ENCODE peak calls at places on chromosomes 6 and 20, in seven cellular contexts. N, A, T, Q, R, K and G are unnamed samples. For H3K27me3, the result is how much of the 10 kb centered on the place peaks cover.

GRCh38 chr6:105301072-105301503 is 101.8 kb downstream of the PREP start:
- DNase-seq in N (no peak), A (peak), T (no peak), Q (no peak), R (peak), K (no peak), G (no peak)

GRCh38 chr6:12653396-12653910 is 63.1 kb upstream of the PHACTR1 start:
- DNase-seq in N (no peak), A (peak), T (no peak), Q (no peak), R (no peak), K (no peak), G (no peak)

GRCh38 chr20:47708140-47708807 is 77.0 kb downstream of the SULF2 start:
- DNase-seq in N (no peak), A (no peak), T (no peak), Q (no peak), R (no peak), K (no peak), G (no peak)

GRCh38 chr6:3085074-3085473 is 16.8 kb downstream of the RIPK1 start:
- DNase-seq in N (no peak), A (no peak), T (no peak), Q (no peak), R (no peak), K (no peak), G (no peak)

GRCh38 chr6:33694401-33694931 is 17.0 kb downstream of the UQCC2 start:
- DNase-seq in N (no peak), A (peak), T (no peak), Q (peak), R (peak), K (no peak), G (no peak)

GRCh38 chr6:150868759-150869158 is 3.3 kb downstream of the MTHFD1L start:
- DNase-seq in N (no peak), A (no peak), T (no peak), Q (no peak), R (no peak), K (no peak), G (no peak)

GRCh38 chr6:38528196-38528965 is 111.3 kb downstream of the BTBD9 start:
- DNase-seq in N (no peak), A (peak), T (no peak), Q (no peak), R (no peak), K (no peak), G (no peak)

GRCh38 chr20:11234181-11234969 is 560.6 kb upstream of the JAG1 start:
- DNase-seq in N (no peak), A (no peak), T (no peak), Q (no peak), R (no peak), K (no peak), G (no peak)

GRCh38 chr20:61646986-61647385 is 394.9 kb downstream of the CDH4 start:
- DNase-seq in N (no peak), A (no peak), T (no peak), Q (no peak), R (no peak), K (no peak), G (no peak)

GRCh38 chr20:25274481-25274880 is 26.6 kb downstream of the PYGB start:
- DNase-seq in N (peak), A (no peak), T (peak), Q (no peak), R (no peak), K (peak), G (no peak)

GRCh38 chr6:89763550-89763949 is 56.0 kb downstream of the MDN1 start:
- DNase-seq in N (no peak), A (peak), T (no peak), Q (no peak), R (no peak), K (no peak), G (no peak)

GRCh38 chr6:67717281-67717680 is 917.8 kb upstream of the ADGRB3 start:
- DNase-seq in N (no peak), A (peak), T (no peak), Q (peak), R (no peak), K (no peak), G (no peak)

GRCh38 chr6:125867483-125867935 is 76.7 kb downstream of the NCOA7 start:
- DNase-seq in N (peak), A (peak), T (no peak), Q (no peak), R (no peak), K (no peak), G (peak)

GRCh38 chr6:119234457-119234856 is 115.1 kb downstream of the MAN1A1 start:
- DNase-seq in N (no peak), A (no peak), T (no peak), Q (no peak), R (no peak), K (no peak), G (no peak)

GRCh38 chr6:152129606-152130249 is 322.2 kb downstream of the ESR1 start:
- DNase-seq in N (no peak), A (no peak), T (no peak), Q (no peak), R (no peak), K (peak), G (no peak)

GRCh38 chr6:110654096-110654820 is 161.0 kb downstream of the CDK19 start:
- DNase-seq in N (no peak), A (no peak), T (no peak), Q (no peak), R (no peak), K (no peak), G (no peak)

GRCh38 chr20:20489623-20490341 is 121.9 kb downstream of the INSM1 start:
- DNase-seq in N (no peak), A (peak), T (no peak), Q (no peak), R (peak), K (no peak), G (no peak)

GRCh38 chr20:61803903-61804804 is 261.5 kb downstream of the TAF4 start:
- DNase-seq in N (peak), A (peak), T (no peak), Q (no peak), R (no peak), K (peak), G (no peak)

GRCh38 chr6:36791553-36792171 is 47.6 kb downstream of the CPNE5 start:
- DNase-seq in N (no peak), A (no peak), T (no peak), Q (no peak), R (no peak), K (no peak), G (no peak)

GRCh38 chr20:58524814-58525213 is 9.6 kb upstream of the APCDD1L start:
- DNase-seq in N (no peak), A (peak), T (no peak), Q (no peak), R (no peak), K (no peak), G (peak)

GRCh38 chr6:2542858-2543218 is 207.9 kb downstream of the MYLK4 start:
- DNase-seq in N (no peak), A (peak), T (no peak), Q (peak), R (no peak), K (no peak), G (peak)

GRCh38 chr6:3385660-3386151 is 71.1 kb downstream of the SLC22A23 start:
- DNase-seq in N (no peak), A (peak), T (no peak), Q (no peak), R (no peak), K (no peak), G (no peak)

GRCh38 chr20:50003253-50003656 is 20.5 kb downstream of the SNAI1 start:
- DNase-seq in N (no peak), A (peak), T (no peak), Q (peak), R (no peak), K (no peak), G (peak)

GRCh38 chr6:170279426-170279825 is 11.5 kb downstream of the DLL1 start:
- DNase-seq in N (no peak), A (no peak), T (no peak), Q (no peak), R (no peak), K (no peak), G (no peak)

GRCh38 chr6:94270040-94270689 is 850.8 kb upstream of the EPHA7 start:
- DNase-seq in N (no peak), A (no peak), T (no peak), Q (no peak), R (peak), K (no peak), G (no peak)

GRCh38 chr6:3247255-3248146 is 11.2 kb upstream of the PSMG4 start:
- DNase-seq in N (no peak), A (peak), T (peak), Q (peak), R (no peak), K (no peak), G (peak)

GRCh38 chr6:51093899-51094665 is 275.4 kb downstream of the TFAP2B start:
- DNase-seq in N (no peak), A (no peak), T (no peak), Q (no peak), R (no peak), K (no peak), G (no peak)

GRCh38 chr6:48474764-48475674 is 364.0 kb upstream of the PTCHD4 start:
- DNase-seq in N (no peak), A (peak), T (no peak), Q (no peak), R (no peak), K (no peak), G (no peak)

GRCh38 chr20:38859070-38859690 is 53.7 kb downstream of the PPP1R16B start:
- DNase-seq in N (no peak), A (no peak), T (no peak), Q (no peak), R (no peak), K (no peak), G (no peak)

GRCh38 chr6:79117752-79118151 is 39.7 kb upstream of the PHIP start:
- DNase-seq in N (no peak), A (no peak), T (no peak), Q (peak), R (no peak), K (no peak), G (no peak)

GRCh38 chr6:144151010-144151727 is 852 bp downstream of the STX11 start:
- DNase-seq in N (no peak), A (no peak), T (no peak), Q (no peak), R (peak), K (no peak), G (no peak)

GRCh38 chr6:5513393-5513792 is 252.1 kb downstream of the FARS2 start:
- DNase-seq in N (no peak), A (no peak), T (no peak), Q (no peak), R (no peak), K (no peak), G (no peak)

GRCh38 chr6:81054011-81054410 is 698.5 kb downstream of the TENT5A start:
- DNase-seq in N (no peak), A (no peak), T (no peak), Q (no peak), R (no peak), K (no peak), G (no peak)

GRCh38 chr20:34675561-34675960 is 1.3 kb downstream of the PIGU start:
- DNase-seq in N (no peak), A (no peak), T (no peak), Q (no peak), R (no peak), K (no peak), G (no peak)

GRCh38 chr20:60482609-60483008 is 524.4 kb downstream of the CDH26 start:
- DNase-seq in N (no peak), A (no peak), T (no peak), Q (no peak), R (no peak), K (no peak), G (no peak)

GRCh38 chr20:46021361-46022359 is 7.4 kb upstream of the SLC12A5 start:
- DNase-seq in N (peak), A (no peak), T (peak), Q (no peak), R (peak), K (no peak), G (no peak)

GRCh38 chr6:130734161-130734560 is 93.0 kb upstream of the SMLR1 start:
- DNase-seq in N (no peak), A (no peak), T (no peak), Q (no peak), R (no peak), K (no peak), G (no peak)

GRCh38 chr20:49478266-49478665 is 4.2 kb downstream of the KCNB1 start:
- DNase-seq in N (no peak), A (no peak), T (no peak), Q (no peak), R (no peak), K (no peak), G (no peak)

GRCh38 chr20:53916173-53916512 is 154.3 kb downstream of the BCAS1 start:
- DNase-seq in N (no peak), A (no peak), T (no peak), Q (no peak), R (no peak), K (no peak), G (no peak)
- H3K4me3 ChIP-seq in N (peak), A (no peak), T (peak), Q (no peak), R (no peak), K (peak), G (no peak)

DNA sequence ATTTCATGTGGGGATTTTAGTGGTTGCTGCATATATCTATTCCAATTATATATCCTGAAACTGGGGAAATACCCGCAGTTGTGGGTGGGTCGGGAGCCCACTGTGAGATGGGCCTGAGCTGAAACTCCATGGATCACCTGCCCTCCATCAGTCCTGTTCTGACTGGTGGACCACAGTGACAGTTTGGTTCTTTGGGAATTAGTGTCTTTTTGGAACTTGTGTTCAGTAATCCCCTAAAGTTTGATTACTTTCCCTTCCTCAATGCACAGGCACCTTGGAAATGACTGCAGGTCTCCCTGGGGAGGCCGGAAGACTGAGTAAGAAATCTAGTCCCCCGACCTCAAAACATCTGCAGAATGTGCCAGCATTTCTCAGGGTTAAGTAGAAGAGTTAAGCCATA is 11.3 kb downstream of the STK35 start:
- DNase-seq in N (no peak), A (no peak), T (no peak), Q (no peak), R (no peak), K (no peak), G (no peak)
- H3K27me3 ChIP-seq in N (under half), A (under half), T (under half), Q (under half), R (under half), K (under half), G (under half)

GRCh38 chr6:44100088-44100550 is 27.1 kb downstream of the MRPL14 start:
- DNase-seq in N (no peak), A (peak), T (peak), Q (peak), R (peak), K (no peak), G (no peak)
- TF ChIP-seq CTCF in N (peak), A (peak), T (peak), Q (peak), R (peak), K (peak), G (peak)

GRCh38 chr6:28537065-28537464 is 11.4 kb downstream of the GPX5 start:
- DNase-seq in N (no peak), A (peak), T (no peak), Q (peak), R (peak), K (no peak), G (no peak)
- H3K4me3 ChIP-seq in N (no peak), A (no peak), T (no peak), Q (peak), R (peak), K (no peak), G (peak)

DNA sequence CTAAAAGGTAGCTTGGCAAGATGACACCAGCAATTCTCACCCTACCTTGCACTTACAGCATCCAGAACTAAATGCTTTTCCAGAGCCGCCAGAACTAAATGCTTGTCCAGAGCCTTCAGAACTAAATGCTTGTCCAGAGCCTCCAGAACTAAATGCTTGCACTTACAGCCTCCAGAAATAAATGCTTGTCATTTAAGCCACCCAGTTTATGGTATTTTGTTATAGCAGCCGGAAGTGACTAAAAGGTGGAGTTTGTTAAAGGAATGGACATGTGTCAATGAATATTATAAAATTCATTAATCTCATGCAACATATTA is 133.5 kb downstream of the GPX5 start:
- DNase-seq in N (no peak), A (no peak), T (no peak), Q (no peak), R (no peak), K (no peak), G (no peak)
- H3K27me3 ChIP-seq in N (half or more), A (under half), T (under half), Q (under half), R (under half), K (half or more), G (under half)

DNA sequence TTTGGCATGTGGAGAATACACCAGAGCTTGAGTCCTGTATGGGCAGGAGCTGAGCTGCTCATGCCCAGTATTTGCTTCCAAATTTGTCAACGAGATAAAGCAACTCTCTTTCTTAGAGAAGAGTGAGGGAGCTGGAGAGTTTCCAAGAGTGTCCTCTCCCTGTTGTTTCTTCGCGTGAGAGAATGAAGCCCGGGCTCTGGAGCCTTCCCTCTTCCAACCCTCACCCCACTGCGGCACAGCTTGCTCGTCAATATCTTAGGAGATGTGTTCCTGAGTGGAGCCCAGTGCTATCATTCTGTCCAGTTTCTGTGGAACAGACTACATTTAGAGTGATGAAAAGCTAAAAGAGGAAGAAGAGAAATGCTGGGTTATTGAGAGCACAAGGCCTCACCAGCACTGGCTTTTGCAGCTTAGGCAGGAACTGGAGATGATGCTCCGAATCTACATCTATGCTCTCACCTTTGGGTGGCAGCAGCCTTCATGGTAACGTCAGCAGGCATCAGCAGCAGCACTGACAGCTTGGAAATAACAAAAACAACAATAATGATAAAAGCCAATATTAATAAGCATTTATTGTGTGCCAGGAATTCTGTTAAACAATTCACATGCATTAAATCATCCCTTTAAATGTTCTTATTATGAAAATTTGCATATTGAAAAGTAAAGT is 66.5 kb upstream of the TFB1M start:
- DNase-seq in N (no peak), A (no peak), T (no peak), Q (no peak), R (no peak), K (no peak), G (no peak)
- TF ChIP-seq CTCF in N (no peak), A (no peak), T (no peak), Q (no peak), R (no peak), K (no peak), G (no peak)